ENCODE peak calls at places on chromosomes 6 and 20, in seven cellular contexts. R, C, M, L, F, J and H are unnamed samples.

GRCh38 chr6:111096246-111096645 is 8.9 kb downstream of the SLC16A10 start:
- DNase-seq in R (no peak), C (peak), M (no peak), L (peak), F (peak), J (no peak), H (no peak)

GRCh38 chr6:21312118-21312517 is 281.4 kb upstream of the SOX4 start:
- DNase-seq in R (no peak), C (peak), M (no peak), L (no peak), F (no peak), J (no peak), H (no peak)

GRCh38 chr20:57658447-57659130 is 38.4 kb upstream of the ZBP1 start:
- DNase-seq in R (peak), C (peak), M (no peak), L (peak), F (peak), J (peak), H (no peak)

GRCh38 chr6:89392823-89393222 is 19.2 kb downstream of the RRAGD start:
- DNase-seq in R (no peak), C (no peak), M (no peak), L (no peak), F (no peak), J (no peak), H (no peak)

GRCh38 chr6:170286246-170286933 is 4.5 kb downstream of the DLL1 start:
- DNase-seq in R (no peak), C (no peak), M (no peak), L (peak), F (peak), J (peak), H (no peak)

GRCh38 chr6:166946125-166946524 is 10.2 kb downstream of the RNASET2 start:
- DNase-seq in R (no peak), C (no peak), M (no peak), L (no peak), F (no peak), J (no peak), H (no peak)

GRCh38 chr20:33277471-33278441 is 5.3 kb upstream of the BPIFB1 start:
- DNase-seq in R (no peak), C (no peak), M (no peak), L (no peak), F (peak), J (no peak), H (no peak)

GRCh38 chr6:128368213-128369000 is 152.0 kb downstream of the PTPRK start:
- DNase-seq in R (no peak), C (no peak), M (no peak), L (no peak), F (no peak), J (no peak), H (no peak)

GRCh38 chr6:2877057-2877882 is 25.8 kb downstream of the SERPINB9 start:
- DNase-seq in R (no peak), C (no peak), M (no peak), L (peak), F (no peak), J (no peak), H (no peak)

GRCh38 chr6:52363222-52363867 is 1.4 kb downstream of the PAQR8 start:
- DNase-seq in R (no peak), C (no peak), M (no peak), L (peak), F (peak), J (no peak), H (no peak)

GRCh38 chr20:38187512-38187911 is 22.4 kb upstream of the TGM2 start:
- DNase-seq in R (no peak), C (no peak), M (no peak), L (no peak), F (no peak), J (peak), H (no peak)

GRCh38 chr6:81834141-81834621 is 81.7 kb upstream of the TENT5A start:
- DNase-seq in R (no peak), C (no peak), M (no peak), L (peak), F (peak), J (no peak), H (no peak)

GRCh38 chr6:5497896-5498578 is 236.7 kb downstream of the FARS2 start:
- DNase-seq in R (no peak), C (no peak), M (peak), L (no peak), F (no peak), J (no peak), H (peak)

GRCh38 chr6:75266716-75267291 is 17.8 kb downstream of the TMEM30A start:
- DNase-seq in R (no peak), C (no peak), M (no peak), L (no peak), F (no peak), J (no peak), H (peak)

GRCh38 chr6:133701633-133702331 is 187.1 kb upstream of the TCF21 start:
- DNase-seq in R (no peak), C (no peak), M (no peak), L (no peak), F (no peak), J (no peak), H (no peak)

GRCh38 chr6:11433860-11434259 is 103.7 kb upstream of the TMEM170B start:
- DNase-seq in R (no peak), C (no peak), M (no peak), L (no peak), F (no peak), J (no peak), H (no peak)

GRCh38 chr6:117072781-117073180 is 192.6 kb upstream of the VGLL2 start:
- DNase-seq in R (no peak), C (no peak), M (no peak), L (no peak), F (no peak), J (no peak), H (no peak)

GRCh38 chr6:134245041-134245440 is 72.9 kb downstream of the SGK1 start:
- DNase-seq in R (no peak), C (no peak), M (no peak), L (no peak), F (peak), J (no peak), H (no peak)

GRCh38 chr20:37651932-37652331 is 41.9 kb upstream of the CTNNBL1 start:
- DNase-seq in R (no peak), C (no peak), M (no peak), L (peak), F (peak), J (no peak), H (no peak)

GRCh38 chr20:61896058-61896961 is 169.4 kb downstream of the TAF4 start:
- DNase-seq in R (no peak), C (no peak), M (peak), L (peak), F (peak), J (no peak), H (no peak)

GRCh38 chr20:60055740-60056139 is 97.5 kb downstream of the CDH26 start:
- DNase-seq in R (peak), C (no peak), M (no peak), L (peak), F (peak), J (peak), H (no peak)

GRCh38 chr20:584375-585301 is 25.5 kb downstream of the TCF15 start:
- DNase-seq in R (no peak), C (no peak), M (no peak), L (no peak), F (no peak), J (peak), H (no peak)

GRCh38 chr20:21373436-21373835 is 23.9 kb downstream of the NKX2-4 start:
- DNase-seq in R (no peak), C (no peak), M (no peak), L (no peak), F (no peak), J (no peak), H (no peak)

GRCh38 chr6:46657642-46658041 is 4.9 kb downstream of the SLC25A27 start:
- DNase-seq in R (no peak), C (no peak), M (no peak), L (no peak), F (no peak), J (no peak), H (no peak)

DNA sequence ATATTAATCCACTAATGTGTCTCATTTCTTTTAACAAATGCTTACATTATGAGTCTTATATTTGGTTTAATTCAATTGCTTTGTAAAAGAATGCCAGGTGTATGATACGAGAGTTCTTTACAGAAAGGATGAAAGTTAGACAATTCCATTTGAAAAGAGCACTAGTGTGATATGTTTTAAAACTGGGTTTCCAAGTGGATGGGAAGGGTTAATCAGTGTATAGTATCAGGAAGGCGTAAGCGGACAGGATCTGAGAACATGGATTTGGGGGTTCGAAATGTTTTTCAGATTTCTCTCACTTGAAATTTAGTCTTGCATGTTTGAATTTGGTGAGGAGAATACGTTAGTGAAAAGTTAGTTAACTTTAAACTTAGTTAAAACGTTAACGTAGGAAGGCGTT is 2.6 kb downstream of the FOXO3 start:
- DNase-seq in R (no peak), C (no peak), M (no peak), L (no peak), F (no peak), J (no peak), H (no peak)
- H3K4me3 ChIP-seq in R (peak), C (peak), M (peak), L (peak), F (peak), J (peak), H (peak)

GRCh38 chr20:50120935-50121693 is 8.2 kb upstream of the UBE2V1 start:
- DNase-seq in R (peak), C (peak), M (no peak), L (peak), F (peak), J (peak), H (no peak)
- H3K27ac ChIP-seq in R (peak), C (no peak), M (peak), L (no peak), F (peak), J (no peak), H (peak)

GRCh38 chr20:56187791-56188190 is 60.7 kb upstream of the MC3R start:
- DNase-seq in R (no peak), C (no peak), M (no peak), L (no peak), F (no peak), J (no peak), H (no peak)
- TF ChIP-seq POLR2AphosphoS5 in R (no peak), C (no peak), M (no peak), L (no peak), F (no peak), J (no peak), H (no peak)

GRCh38 chr6:42820509-42821340 is 38.9 kb downstream of the BICRAL start:
- DNase-seq in R (peak), C (no peak), M (no peak), L (no peak), F (no peak), J (peak), H (no peak)
- H3K4me3 ChIP-seq in R (peak), C (peak), M (no peak), L (no peak), F (no peak), J (no peak), H (no peak)

DNA sequence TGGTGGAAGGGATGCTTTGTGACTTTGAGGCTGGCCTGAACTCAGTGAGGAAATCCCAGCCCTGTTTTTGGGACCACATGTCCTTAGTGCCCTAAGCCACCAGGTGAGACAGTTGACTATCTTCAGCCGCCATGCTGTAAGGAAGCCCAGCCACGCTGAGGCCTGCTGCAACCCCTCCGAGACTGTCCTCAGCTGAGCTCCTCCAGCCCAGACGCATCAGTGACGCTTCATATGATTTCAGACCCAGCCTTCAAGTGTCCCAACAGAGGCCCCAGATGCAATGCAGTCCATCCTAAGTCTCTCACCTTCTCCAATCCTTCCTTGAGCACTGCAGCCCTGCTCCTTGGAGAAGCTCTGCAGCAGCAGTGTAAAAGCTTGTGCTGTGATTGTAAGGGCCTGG is 76.2 kb downstream of the NINL start:
- DNase-seq in R (peak), C (no peak), M (no peak), L (no peak), F (no peak), J (no peak), H (no peak)
- H3K27ac ChIP-seq in R (no peak), C (no peak), M (no peak), L (no peak), F (no peak), J (no peak), H (no peak)

DNA sequence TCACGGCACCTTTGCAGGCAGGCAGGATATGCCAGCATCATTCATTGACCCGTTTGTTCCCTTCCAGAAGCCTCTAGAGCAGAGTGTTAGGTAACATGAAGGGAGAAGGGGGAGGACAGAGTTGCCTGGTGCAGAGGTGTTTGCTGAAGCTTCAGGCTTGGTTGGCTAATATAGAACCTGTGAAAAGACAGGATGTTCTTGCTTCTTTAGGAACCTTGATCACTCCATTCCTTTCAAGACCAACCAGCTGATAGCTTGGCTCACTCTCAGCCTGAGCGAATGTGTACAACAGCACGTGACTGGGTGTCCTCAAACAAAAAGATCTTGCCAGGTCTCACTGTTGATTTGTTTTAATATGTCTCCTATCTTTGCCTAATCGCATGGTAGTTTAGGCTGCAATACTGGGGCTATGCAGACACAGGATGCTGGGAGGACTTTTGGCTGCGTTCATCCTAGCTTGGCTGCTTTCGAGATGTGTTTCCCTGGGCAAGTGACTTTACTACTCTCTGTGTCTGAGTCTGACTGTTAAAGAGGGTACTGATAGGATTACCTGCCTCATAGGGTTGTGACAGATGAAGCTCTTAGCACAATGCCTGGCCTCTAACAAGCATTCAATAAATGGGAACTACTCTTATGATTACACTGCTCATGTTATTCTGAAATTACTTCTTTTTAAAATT is 16.0 kb downstream of the SHLD1 start:
- DNase-seq in R (no peak), C (no peak), M (no peak), L (no peak), F (peak), J (no peak), H (no peak)
- TF ChIP-seq POLR2AphosphoS5 in R (no peak), C (no peak), M (no peak), L (no peak), F (no peak), J (no peak), H (no peak)

GRCh38 chr20:46901638-46902037 is 7.0 kb downstream of the EYA2 start:
- DNase-seq in R (no peak), C (peak), M (no peak), L (no peak), F (no peak), J (no peak), H (no peak)

GRCh38 chr20:46900826-46901225 is 6.2 kb downstream of the EYA2 start:
- DNase-seq in R (no peak), C (no peak), M (no peak), L (no peak), F (no peak), J (no peak), H (no peak)

GRCh38 chr20:46900068-46900467 is 5.4 kb downstream of the EYA2 start:
- DNase-seq in R (no peak), C (no peak), M (no peak), L (no peak), F (no peak), J (no peak), H (no peak)

GRCh38 chr20:46898433-46898832 is 3.8 kb downstream of the EYA2 start:
- DNase-seq in R (no peak), C (no peak), M (no peak), L (no peak), F (no peak), J (no peak), H (no peak)

GRCh38 chr20:46899619-46900018 is 5.0 kb downstream of the EYA2 start:
- DNase-seq in R (no peak), C (no peak), M (no peak), L (no peak), F (no peak), J (no peak), H (no peak)
- H3K4me3 ChIP-seq in R (no peak), C (no peak), M (no peak), L (no peak), F (no peak), J (no peak), H (no peak)

GRCh38 chr6:78911218-78911617 is 43.9 kb downstream of the IRAK1BP1 start:
- DNase-seq in R (no peak), C (no peak), M (no peak), L (no peak), F (no peak), J (no peak), H (no peak)

GRCh38 chr6:78910611-78911134 is 43.3 kb downstream of the IRAK1BP1 start:
- DNase-seq in R (peak), C (no peak), M (no peak), L (peak), F (no peak), J (no peak), H (no peak)

GRCh38 chr6:78908621-78909020 is 41.3 kb downstream of the IRAK1BP1 start:
- DNase-seq in R (no peak), C (no peak), M (no peak), L (no peak), F (no peak), J (no peak), H (no peak)

GRCh38 chr6:78909391-78909790 is 42.0 kb downstream of the IRAK1BP1 start:
- DNase-seq in R (no peak), C (no peak), M (no peak), L (no peak), F (no peak), J (no peak), H (peak)
- H3K27ac ChIP-seq in R (no peak), C (no peak), M (no peak), L (no peak), F (no peak), J (no peak), H (peak)

GRCh38 chr20:53753880-53754459 is 160.3 kb upstream of the ZNF217 start:
- DNase-seq in R (no peak), C (no peak), M (no peak), L (no peak), F (no peak), J (no peak), H (no peak)

GRCh38 chr20:53752583-53752970 is 158.9 kb upstream of the ZNF217 start:
- DNase-seq in R (no peak), C (no peak), M (peak), L (no peak), F (no peak), J (no peak), H (no peak)

GRCh38 chr20:53751394-53752368 is 158.0 kb upstream of the ZNF217 start:
- DNase-seq in R (no peak), C (no peak), M (peak), L (peak), F (peak), J (no peak), H (no peak)

GRCh38 chr20:53750827-53751393 is 157.3 kb upstream of the ZNF217 start:
- DNase-seq in R (no peak), C (no peak), M (no peak), L (peak), F (peak), J (peak), H (peak)

DNA sequence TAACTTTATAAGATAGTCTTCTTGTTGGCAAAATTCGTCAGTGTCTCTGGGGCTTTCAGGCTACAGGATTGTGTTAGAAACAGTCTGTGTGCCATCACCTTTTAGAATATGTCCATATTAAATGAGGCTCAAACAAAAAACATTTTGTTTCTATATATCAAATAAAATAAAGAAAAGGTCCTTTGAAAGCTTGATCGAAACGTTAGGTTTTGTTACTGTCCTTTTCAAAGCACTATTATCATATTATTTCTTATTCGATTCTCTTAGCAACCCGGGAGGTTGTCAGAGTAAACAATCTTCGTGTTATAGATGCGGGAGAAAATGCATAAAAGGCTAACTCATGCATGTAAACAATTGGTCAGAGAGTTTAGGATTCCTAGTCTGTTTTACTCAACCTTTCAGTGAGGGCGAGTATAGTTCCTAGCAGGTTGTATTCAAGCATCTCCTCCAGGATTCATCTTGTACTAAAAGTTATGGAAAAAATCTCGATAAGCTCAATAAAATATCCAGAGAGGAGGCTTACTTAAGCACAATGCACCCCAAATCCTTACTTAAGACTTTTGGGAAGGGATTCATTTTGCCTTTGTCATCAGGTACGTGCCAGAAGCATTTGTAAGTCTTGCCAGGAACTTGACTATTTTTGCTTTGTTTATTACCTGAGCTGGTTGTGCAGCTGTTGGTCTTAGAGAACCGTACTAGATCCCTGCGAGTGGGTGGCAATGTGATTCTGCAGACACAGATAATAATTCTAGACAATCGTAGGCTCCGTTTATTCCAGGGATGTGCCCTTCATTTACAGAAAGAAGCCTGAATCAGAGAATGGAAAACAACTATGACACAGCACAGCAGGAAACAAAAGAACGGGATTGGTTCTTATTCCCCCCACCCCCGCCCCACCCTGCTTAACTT is 159.6 kb upstream of the ZNF217 start:
- DNase-seq in R (peak), C (no peak), M (peak), L (no peak), F (no peak), J (no peak), H (no peak)
- TF ChIP-seq POLR2AphosphoS5 in R (no peak), C (no peak), M (peak), L (no peak), F (no peak), J (no peak), H (peak)